ENCODE peak calls at places on chromosomes 13 and 19, in four cellular contexts. V is IMR-90, C is uterus, J is right lobe of liver. T is an unnamed sample.
A peak's percentile ranks its signal among the peaks of the same experiment; 100 is the strongest.

GRCh38 chr13:109840201-109840892 is 54.0 kb upstream of the IRS2 start:
- DNase-seq in V (peak; percentile 56), C (no peak), J (no peak), T (no peak)

GRCh38 chr13:105991622-105992254 is 543.7 kb downstream of the EFNB2 start:
- DNase-seq in V (peak; percentile 80), C (no peak), J (no peak), T (no peak)

GRCh38 chr13:24459234-24459633 is 53.3 kb downstream of the PARP4 start:
- DNase-seq in V (peak; percentile 90), C (no peak), J (no peak), T (no peak)

GRCh38 chr13:100788540-100788939 is 113.9 kb upstream of the TMTC4 start:
- DNase-seq in V (no peak), C (no peak), J (no peak), T (no peak)

GRCh38 chr19:2782936-2783780 is at the start of gene SGTA:
- DNase-seq in V (peak; percentile 99), C (peak; percentile 99), J (peak; percentile 99), T (peak; percentile 99)

GRCh38 chr13:42110410-42111155 is 62.1 kb downstream of the DGKH start:
- DNase-seq in V (peak; percentile 82), C (peak; percentile 32), J (no peak), T (no peak)

GRCh38 chr19:48967346-48968178 is 2.5 kb downstream of the FTL start:
- DNase-seq in V (peak; percentile 67), C (no peak), J (peak; percentile 76), T (peak; percentile 52)

GRCh38 chr13:102117175-102117830 is 284.5 kb downstream of the FGF14 start:
- DNase-seq in V (no peak), C (no peak), J (no peak), T (no peak)

GRCh38 chr13:51978836-51979556 is 32.3 kb downstream of the ATP7B start:
- DNase-seq in V (no peak), C (no peak), J (peak; percentile 82), T (no peak)

GRCh38 chr19:32566246-32566830 is 14.7 kb upstream of the PDCD5 start:
- DNase-seq in V (peak; percentile 29), C (no peak), J (peak; percentile 8), T (no peak)

GRCh38 chr13:105240356-105240755 is 1295.1 kb downstream of the EFNB2 start:
- DNase-seq in V (no peak), C (no peak), J (no peak), T (no peak)

GRCh38 chr13:81017525-81018152 is 676.7 kb upstream of the SPRY2 start:
- DNase-seq in V (peak; percentile 25), C (no peak), J (no peak), T (no peak)

GRCh38 chr13:85974604-85975366 is 175.6 kb upstream of the SLITRK6 start:
- DNase-seq in V (no peak), C (no peak), J (no peak), T (no peak)

GRCh38 chr13:72920097-72920496 is 138.2 kb downstream of the PIBF1 start:
- DNase-seq in V (peak; percentile 11), C (no peak), J (no peak), T (no peak)

GRCh38 chr13:96159731-96160130 is 69.8 kb downstream of the HS6ST3 start:
- DNase-seq in V (no peak), C (no peak), J (no peak), T (no peak)

GRCh38 chr13:100798739-100799361 is 124.3 kb upstream of the TMTC4 start:
- DNase-seq in V (no peak), C (no peak), J (no peak), T (no peak)

GRCh38 chr13:44873486-44873885 is 115.8 kb downstream of the NUFIP1 start:
- DNase-seq in V (no peak), C (no peak), J (no peak), T (no peak)

GRCh38 chr19:2962018-2962670 is 15.2 kb upstream of the TLE6 start:
- DNase-seq in V (peak; percentile 89), C (peak; percentile 78), J (no peak), T (peak; percentile 33)

GRCh38 chr13:110109910-110110309 is 197.0 kb downstream of the COL4A1 start:
- DNase-seq in V (peak; percentile 95), C (peak; percentile 77), J (no peak), T (no peak)

GRCh38 chr13:59734393-59734792 is 429.3 kb downstream of the DIAPH3 start:
- DNase-seq in V (no peak), C (no peak), J (no peak), T (no peak)

GRCh38 chr19:18249834-18250233 is 23.6 kb upstream of the PDE4C start:
- DNase-seq in V (no peak), C (no peak), J (no peak), T (no peak)

GRCh38 chr19:19402656-19403372 is 2.7 kb upstream of the GATAD2A start:
- DNase-seq in V (no peak), C (no peak), J (no peak), T (no peak)

GRCh38 chr19:29528350-29528945 is 2.7 kb downstream of the VSTM2B start:
- DNase-seq in V (peak; percentile 58), C (no peak), J (no peak), T (peak; percentile 20)

GRCh38 chr13:93169980-93170379 is 56.6 kb upstream of the GPC6 start:
- DNase-seq in V (peak; percentile 97), C (no peak), J (no peak), T (no peak)

GRCh38 chr13:99041788-99042187 is 63.9 kb upstream of the DOCK9 start:
- DNase-seq in V (no peak), C (no peak), J (no peak), T (no peak)
- H3K36me3 ChIP-seq in V (no peaks in the 10 kb centered on the region), C (no peaks in the 10 kb centered on the region), J (no peaks in the 10 kb centered on the region), T (no peaks in the 10 kb centered on the region)

GRCh38 chr19:50205681-50206138 is 2.3 kb downstream of the MYH14 start:
- DNase-seq in V (no peak), C (no peak), J (peak; percentile 80), T (peak; percentile 77)
- TF ChIP-seq POLR2A in V (no peak), C (no peak), J (no peak), T (no peak)

DNA sequence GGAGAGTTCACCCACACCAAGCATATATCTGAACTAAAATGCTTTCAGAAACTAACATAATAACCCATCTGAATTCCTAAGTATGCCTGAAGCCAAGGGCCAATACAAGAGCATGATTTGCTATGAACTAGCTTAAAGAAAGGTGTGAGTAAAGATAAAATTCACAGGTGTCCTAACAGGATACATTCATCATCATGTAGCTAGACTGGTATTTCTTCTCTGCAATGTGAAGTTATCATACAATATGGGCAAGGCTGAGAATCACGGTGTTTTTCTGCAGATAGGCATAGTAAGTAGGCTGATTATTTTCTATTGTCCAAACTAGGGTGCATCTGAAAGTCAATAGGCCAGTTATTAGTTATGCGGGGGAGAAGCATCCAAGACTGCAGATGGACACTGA is 63.1 kb downstream of the STK24 start:
- DNase-seq in V (no peak), C (no peak), J (no peak), T (no peak)
- H3K36me3 ChIP-seq in V (peaks cover 13% of the 10 kb centered on the region), C (no peaks in the 10 kb centered on the region), J (no peaks in the 10 kb centered on the region), T (no peaks in the 10 kb centered on the region)

GRCh38 chr19:41708481-41708880 is at the start of gene CEACAM5:
- DNase-seq in V (no peak), C (no peak), J (peak; percentile 24), T (no peak)
- TF ChIP-seq POLR2A in V (no peak), C (no peak), J (no peak), T (no peak)

GRCh38 chr19:36898422-36898821 is 17.7 kb downstream of the ZNF829 start:
- DNase-seq in V (no peak), C (no peak), J (no peak), T (no peak)

GRCh38 chr19:36891768-36892357 is 24.2 kb downstream of the ZNF829 start:
- DNase-seq in V (no peak), C (no peak), J (no peak), T (no peak)

GRCh38 chr19:36894849-36895383 is 21.2 kb downstream of the ZNF829 start:
- DNase-seq in V (no peak), C (no peak), J (no peak), T (no peak)
- H3K36me3 ChIP-seq in V (peaks cover 28% of the 10 kb centered on the region), C (no peaks in the 10 kb centered on the region), J (no peaks in the 10 kb centered on the region), T (peaks cover 75% of the 10 kb centered on the region)

DNA sequence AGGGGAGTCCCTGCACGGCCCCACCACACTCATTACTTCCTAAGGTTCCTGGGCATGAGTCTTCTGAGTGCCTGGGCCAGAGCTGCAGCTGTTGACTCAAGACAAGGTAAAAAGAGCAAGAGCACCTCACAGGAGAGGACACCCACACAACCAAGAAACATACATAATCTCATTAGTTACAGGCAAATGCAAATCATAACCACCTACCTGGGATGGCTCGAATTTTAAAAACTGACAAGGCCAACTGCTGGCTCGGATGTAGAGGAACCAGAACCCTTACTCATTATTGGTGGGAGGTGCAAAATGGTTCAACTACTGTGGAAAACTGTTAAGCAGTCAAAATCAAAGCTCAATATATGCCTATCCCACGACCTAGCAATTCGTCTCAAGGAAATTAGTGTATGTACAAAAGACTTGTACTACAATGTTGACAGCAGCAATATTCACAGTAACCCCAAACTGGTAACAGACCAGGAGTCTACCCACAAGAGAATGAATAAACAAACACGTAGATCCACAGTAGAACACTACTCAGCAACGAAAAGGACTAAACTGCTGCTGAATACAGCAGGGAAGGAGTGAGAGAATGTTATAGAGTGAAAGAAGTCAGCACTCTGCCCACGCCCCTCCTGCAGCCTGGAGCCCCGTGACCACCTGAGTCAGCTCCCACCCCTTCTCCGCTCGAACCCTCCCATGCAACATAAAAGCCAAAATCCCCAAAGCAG is 15.8 kb downstream of the AKT2 start:
- DNase-seq in V (no peak), C (no peak), J (no peak), T (no peak)
- TF ChIP-seq POLR2A in V (no peak), C (no peak), J (no peak), T (no peak)

GRCh38 chr19:10653482-10653731 is 739 bp upstream of the ILF3 start:
- DNase-seq in V (no peak), C (no peak), J (no peak), T (no peak)

GRCh38 chr19:10653732-10654609 is at the start of gene ILF3:
- DNase-seq in V (peak; percentile 100), C (peak; percentile 100), J (peak; percentile 99), T (peak; percentile 99)

GRCh38 chr19:10651821-10652220 is 2.3 kb upstream of the ILF3 start:
- DNase-seq in V (no peak), C (no peak), J (no peak), T (no peak)

GRCh38 chr19:10655457-10656312 is 1.5 kb downstream of the ILF3 start:
- DNase-seq in V (peak; percentile 44), C (no peak), J (no peak), T (no peak)

GRCh38 chr19:10654610-10655456 is 687 bp downstream of the ILF3 start:
- DNase-seq in V (no peak), C (peak; percentile 60), J (peak; percentile 58), T (peak; percentile 34)
- H3K36me3 ChIP-seq in V (peaks cover 2% of the 10 kb centered on the region), C (no peaks in the 10 kb centered on the region), J (no peaks in the 10 kb centered on the region), T (no peaks in the 10 kb centered on the region)

DNA sequence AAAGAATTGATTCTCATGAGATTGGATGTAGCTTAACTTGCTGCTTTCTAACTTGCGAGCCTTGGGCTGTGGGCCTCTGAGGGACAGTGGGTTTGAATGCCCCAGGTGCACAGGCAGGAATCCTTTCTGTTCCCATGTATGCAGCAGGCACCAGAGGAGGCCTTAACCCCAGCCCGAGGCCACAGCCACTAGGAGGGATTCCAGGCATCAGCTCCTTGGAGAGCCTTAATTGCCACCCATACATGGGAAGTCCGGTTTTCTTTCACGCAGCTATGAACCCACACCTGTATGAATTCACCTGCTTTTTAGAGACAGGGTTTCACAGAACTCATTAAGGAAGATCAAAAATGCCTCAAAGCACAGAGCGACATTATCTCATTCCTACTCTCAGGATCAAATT is 117.9 kb downstream of the CRYL1 start:
- DNase-seq in V (no peak), C (no peak), J (no peak), T (no peak)
- TF ChIP-seq POLR2A in V (no peak), C (no peak), J (no peak), T (no peak)

T was measured in thyroid gland.